ENCODE peak calls at places on chromosomes 12 and 14, in nine cellular contexts. X, F, G, L, I, K, C, J and Q are unnamed samples.

GRCh38 chr14:77554207-77554606 is 55.6 kb upstream of the ISM2 start:
- DNase-seq in X (no peak), F (no peak), G (no peak), L (no peak), I (no peak), K (no peak), C (no peak), J (no peak), Q (no peak)

GRCh38 chr12:96143392-96143791 is 50.8 kb upstream of the ELK3 start:
- DNase-seq in X (no peak), F (no peak), G (no peak), L (no peak), I (no peak), K (no peak), C (no peak), J (no peak), Q (no peak)

GRCh38 chr12:52139579-52140062 is 52.2 kb downstream of the KRT80 start:
- DNase-seq in X (no peak), F (peak), G (no peak), L (peak), I (peak), K (peak), C (no peak), J (no peak), Q (peak)

GRCh38 chr12:29691146-29691854 is 92.4 kb downstream of the TMTC1 start:
- DNase-seq in X (no peak), F (no peak), G (no peak), L (no peak), I (no peak), K (no peak), C (no peak), J (no peak), Q (no peak)

GRCh38 chr12:42486407-42486806 is 103.1 kb downstream of the PRICKLE1 start:
- DNase-seq in X (no peak), F (no peak), G (no peak), L (no peak), I (no peak), K (no peak), C (no peak), J (no peak), Q (no peak)

GRCh38 chr12:65649126-65649525 is 175.2 kb upstream of the HMGA2 start:
- DNase-seq in X (peak), F (no peak), G (no peak), L (peak), I (peak), K (no peak), C (peak), J (peak), Q (peak)

GRCh38 chr14:86221000-86221399 is 691.1 kb downstream of the FLRT2 start:
- DNase-seq in X (peak), F (no peak), G (no peak), L (no peak), I (no peak), K (no peak), C (no peak), J (no peak), Q (no peak)

GRCh38 chr14:92437729-92438280 is 75.8 kb upstream of the RIN3 start:
- DNase-seq in X (no peak), F (no peak), G (no peak), L (no peak), I (no peak), K (no peak), C (no peak), J (no peak), Q (no peak)

GRCh38 chr12:104579716-104580495 is 123.2 kb downstream of the CHST11 start:
- DNase-seq in X (no peak), F (no peak), G (no peak), L (no peak), I (no peak), K (no peak), C (no peak), J (peak), Q (peak)

GRCh38 chr12:72273499-72273837 is 1.3 kb downstream of the TRHDE start:
- DNase-seq in X (no peak), F (no peak), G (no peak), L (no peak), I (no peak), K (no peak), C (no peak), J (no peak), Q (no peak)

GRCh38 chr12:119715268-119715620 is 47.3 kb downstream of the PRKAB1 start:
- DNase-seq in X (peak), F (no peak), G (no peak), L (peak), I (no peak), K (no peak), C (peak), J (peak), Q (no peak)

GRCh38 chr12:104635944-104636343 is 179.2 kb downstream of the CHST11 start:
- DNase-seq in X (no peak), F (no peak), G (no peak), L (no peak), I (no peak), K (no peak), C (no peak), J (no peak), Q (no peak)